ENCODE peak calls at places on chromosomes 5 and 9, in seven cellular contexts. One of them, this sample, is unnamed.

GRCh38 chr5:142664634-142665033 is 21.3 kb downstream of the FGF1 start:
- DNase-seq in left ventricle myocardium inferior: no peak
- DNase-seq in body of pancreas: no peak
- DNase-seq in transverse colon: no peak
- DNase-seq in fibroblast of lung: no peak
- DNase-seq in PC-3: no peak
- DNase-seq in CD8-positive, alpha-beta memory T cell: no peak
- DNase-seq in this sample: no peak

GRCh38 chr9:101736723-101737122 is 1.7 kb downstream of the GRIN3A start:
- DNase-seq in CD8-positive, alpha-beta memory T cell: no peak
- DNase-seq in fibroblast of lung: no peak
- DNase-seq in body of pancreas: peak; percentile 13
- DNase-seq in transverse colon: no peak
- DNase-seq in left ventricle myocardium inferior: peak; percentile 20
- DNase-seq in PC-3: peak; percentile 13
- DNase-seq in this sample: no peak

GRCh38 chr9:109455861-109456260 is 42.2 kb downstream of the PTPN3 start:
- DNase-seq in CD8-positive, alpha-beta memory T cell: no peak
- DNase-seq in transverse colon: no peak
- DNase-seq in left ventricle myocardium inferior: no peak
- DNase-seq in body of pancreas: no peak
- DNase-seq in PC-3: no peak
- DNase-seq in fibroblast of lung: no peak
- DNase-seq in this sample: no peak

GRCh38 chr5:150619359-150620230 is 20.9 kb upstream of the SYNPO start:
- DNase-seq in left ventricle myocardium inferior: peak; percentile 81
- DNase-seq in PC-3: no peak
- DNase-seq in transverse colon: no peak
- DNase-seq in fibroblast of lung: peak; percentile 72
- DNase-seq in CD8-positive, alpha-beta memory T cell: no peak
- DNase-seq in body of pancreas: peak; percentile 53
- DNase-seq in this sample: no peak

GRCh38 chr5:172052454-172053236 is 46.2 kb upstream of the FBXW11 start:
- DNase-seq in fibroblast of lung: peak; percentile 60
- DNase-seq in body of pancreas: no peak
- DNase-seq in left ventricle myocardium inferior: peak; percentile 70
- DNase-seq in CD8-positive, alpha-beta memory T cell: no peak
- DNase-seq in transverse colon: peak; percentile 18
- DNase-seq in PC-3: no peak
- DNase-seq in this sample: no peak

GRCh38 chr5:107169871-107170270 is 500.9 kb downstream of the EFNA5 start:
- DNase-seq in PC-3: no peak
- DNase-seq in CD8-positive, alpha-beta memory T cell: no peak
- DNase-seq in transverse colon: no peak
- DNase-seq in left ventricle myocardium inferior: no peak
- DNase-seq in fibroblast of lung: no peak
- DNase-seq in body of pancreas: no peak
- DNase-seq in this sample: no peak

GRCh38 chr9:95880011-95880690 is 4.7 kb downstream of the ERCC6L2 start:
- DNase-seq in fibroblast of lung: peak; percentile 95
- DNase-seq in transverse colon: no peak
- DNase-seq in CD8-positive, alpha-beta memory T cell: no peak
- DNase-seq in body of pancreas: no peak
- DNase-seq in PC-3: peak; percentile 62
- DNase-seq in left ventricle myocardium inferior: no peak
- DNase-seq in this sample: peak; percentile 35

GRCh38 chr5:143241892-143242291 is 161.6 kb downstream of the NR3C1 start:
- DNase-seq in PC-3: peak; percentile 78
- DNase-seq in body of pancreas: no peak
- DNase-seq in fibroblast of lung: peak; percentile 60
- DNase-seq in transverse colon: no peak
- DNase-seq in left ventricle myocardium inferior: no peak
- DNase-seq in CD8-positive, alpha-beta memory T cell: no peak
- DNase-seq in this sample: peak; percentile 70

GRCh38 chr9:85228111-85228855 is 513.5 kb downstream of the AGTPBP1 start:
- DNase-seq in PC-3: no peak
- DNase-seq in fibroblast of lung: no peak
- DNase-seq in left ventricle myocardium inferior: no peak
- DNase-seq in transverse colon: no peak
- DNase-seq in body of pancreas: no peak
- DNase-seq in CD8-positive, alpha-beta memory T cell: no peak
- DNase-seq in this sample: no peak

GRCh38 chr9:95268681-95269080 is 48.8 kb downstream of the FANCC start:
- DNase-seq in transverse colon: no peak
- DNase-seq in PC-3: peak; percentile 23
- DNase-seq in fibroblast of lung: peak; percentile 63
- DNase-seq in left ventricle myocardium inferior: no peak
- DNase-seq in CD8-positive, alpha-beta memory T cell: no peak
- DNase-seq in body of pancreas: peak; percentile 76
- DNase-seq in this sample: peak; percentile 50

GRCh38 chr5:76601470-76601869 is 21.7 kb downstream of the F2RL2 start:
- DNase-seq in body of pancreas: peak; percentile 19
- DNase-seq in transverse colon: no peak
- DNase-seq in left ventricle myocardium inferior: no peak
- DNase-seq in PC-3: peak; percentile 69
- DNase-seq in CD8-positive, alpha-beta memory T cell: no peak
- DNase-seq in fibroblast of lung: peak; percentile 87
- DNase-seq in this sample: peak; percentile 65
- H3K27me3 ChIP-seq in body of pancreas: no peaks in the 10 kb centered on the region
- H3K27me3 ChIP-seq in transverse colon: no peaks in the 10 kb centered on the region
- H3K27me3 ChIP-seq in left ventricle myocardium inferior: peaks cover 3% of the 10 kb centered on the region
- H3K27me3 ChIP-seq in PC-3: no peaks in the 10 kb centered on the region
- H3K27me3 ChIP-seq in CD8-positive, alpha-beta memory T cell: no peaks in the 10 kb centered on the region
- H3K27me3 ChIP-seq in fibroblast of lung: no peaks in the 10 kb centered on the region
- H3K27me3 ChIP-seq in this sample: no peaks in the 10 kb centered on the region

DNA sequence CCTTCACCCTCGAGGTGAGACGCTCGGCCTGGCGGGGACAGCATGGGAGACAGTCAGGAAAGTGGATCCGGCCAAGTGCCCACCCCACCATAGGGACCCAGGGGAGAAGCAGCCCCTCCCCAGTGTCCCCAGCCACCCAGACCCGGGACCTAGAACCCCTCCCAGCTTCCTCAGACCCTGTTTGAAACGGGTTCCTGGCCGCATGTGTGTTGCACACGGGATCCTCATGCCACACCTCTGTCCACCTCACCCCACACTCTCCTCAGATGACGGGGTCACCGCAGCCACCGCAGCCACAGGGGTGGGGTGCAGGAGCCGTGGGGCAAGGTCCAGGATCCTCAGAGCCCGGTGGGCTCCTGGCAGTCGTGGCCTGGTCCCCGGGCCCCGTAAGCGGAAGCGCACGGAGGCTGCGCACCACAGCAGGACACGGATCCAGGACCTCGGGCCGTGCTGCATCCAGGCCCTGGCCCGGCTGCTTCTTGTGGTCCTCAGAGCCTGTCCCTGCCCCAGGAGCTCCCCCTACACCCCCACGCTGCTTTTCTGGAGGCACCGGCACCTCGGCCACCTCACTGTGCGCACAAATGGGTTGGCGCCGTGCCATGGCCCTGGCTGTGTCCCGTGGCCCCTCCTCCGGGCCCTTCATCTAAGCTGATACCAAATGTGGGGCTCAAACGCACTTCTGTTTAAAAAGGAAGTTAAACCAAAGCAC is 15.3 kb downstream of the TERT start:
- DNase-seq in left ventricle myocardium inferior: peak; percentile 9
- DNase-seq in CD8-positive, alpha-beta memory T cell: no peak
- DNase-seq in transverse colon: no peak
- DNase-seq in PC-3: no peak
- DNase-seq in fibroblast of lung: no peak
- DNase-seq in body of pancreas: no peak
- DNase-seq in this sample: no peak
- H3K36me3 ChIP-seq in left ventricle myocardium inferior: no peaks in the 10 kb centered on the region
- H3K36me3 ChIP-seq in CD8-positive, alpha-beta memory T cell: no peaks in the 10 kb centered on the region
- H3K36me3 ChIP-seq in transverse colon: no peaks in the 10 kb centered on the region
- H3K36me3 ChIP-seq in PC-3: no peaks in the 10 kb centered on the region
- H3K36me3 ChIP-seq in fibroblast of lung: no peaks in the 10 kb centered on the region
- H3K36me3 ChIP-seq in body of pancreas: no peaks in the 10 kb centered on the region
- H3K36me3 ChIP-seq in this sample: no peaks in the 10 kb centered on the region

GRCh38 chr9:89436326-89436725 is 61.6 kb downstream of the SEMA4D start:
- DNase-seq in PC-3: no peak
- DNase-seq in fibroblast of lung: no peak
- DNase-seq in CD8-positive, alpha-beta memory T cell: no peak
- DNase-seq in transverse colon: no peak
- DNase-seq in left ventricle myocardium inferior: no peak
- DNase-seq in body of pancreas: no peak
- DNase-seq in this sample: no peak
- H3K4me1 ChIP-seq in PC-3: peaks cover 15% of the 10 kb centered on the region
- H3K4me1 ChIP-seq in fibroblast of lung: no peaks in the 10 kb centered on the region
- H3K4me1 ChIP-seq in CD8-positive, alpha-beta memory T cell: peaks cover 92% of the 10 kb centered on the region
- H3K4me1 ChIP-seq in transverse colon: peaks cover 52% of the 10 kb centered on the region
- H3K4me1 ChIP-seq in left ventricle myocardium inferior: peaks cover 23% of the 10 kb centered on the region
- H3K4me1 ChIP-seq in body of pancreas: peaks cover 16% of the 10 kb centered on the region
- H3K4me1 ChIP-seq in this sample: no peaks in the 10 kb centered on the region

DNA sequence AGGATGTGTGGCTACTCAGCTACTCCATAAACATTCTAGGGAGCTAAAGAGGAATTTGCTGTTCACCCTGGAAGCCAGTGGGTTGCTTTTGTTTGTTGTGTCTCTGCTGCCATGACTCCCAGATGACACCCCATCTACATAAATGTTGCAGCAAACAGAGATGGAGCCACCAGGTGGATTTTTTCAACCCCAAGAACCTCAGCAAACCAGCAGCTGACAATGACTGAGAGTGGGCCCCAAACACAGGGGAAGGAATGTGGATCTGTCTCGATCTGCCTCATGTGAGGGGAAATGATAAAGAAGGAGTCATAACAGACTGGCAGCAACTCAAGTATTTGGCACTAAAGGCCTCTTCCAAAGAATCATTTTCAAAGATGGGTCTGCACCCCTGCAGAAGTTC is 132.7 kb upstream of the TNC start:
- DNase-seq in body of pancreas: no peak
- DNase-seq in CD8-positive, alpha-beta memory T cell: no peak
- DNase-seq in fibroblast of lung: peak; percentile 86
- DNase-seq in transverse colon: no peak
- DNase-seq in PC-3: peak; percentile 83
- DNase-seq in left ventricle myocardium inferior: no peak
- DNase-seq in this sample: peak; percentile 4
- H3K27me3 ChIP-seq in body of pancreas: no peaks in the 10 kb centered on the region
- H3K27me3 ChIP-seq in CD8-positive, alpha-beta memory T cell: no peaks in the 10 kb centered on the region
- H3K27me3 ChIP-seq in fibroblast of lung: no peaks in the 10 kb centered on the region
- H3K27me3 ChIP-seq in transverse colon: no peaks in the 10 kb centered on the region
- H3K27me3 ChIP-seq in PC-3: no peaks in the 10 kb centered on the region
- H3K27me3 ChIP-seq in left ventricle myocardium inferior: no peaks in the 10 kb centered on the region
- H3K27me3 ChIP-seq in this sample: no peaks in the 10 kb centered on the region

GRCh38 chr5:72597456-72597948 is 90.3 kb upstream of the ZNF366 start:
- DNase-seq in fibroblast of lung: peak; percentile 80
- DNase-seq in left ventricle myocardium inferior: no peak
- DNase-seq in PC-3: peak; percentile 31
- DNase-seq in CD8-positive, alpha-beta memory T cell: no peak
- DNase-seq in body of pancreas: no peak
- DNase-seq in transverse colon: no peak
- DNase-seq in this sample: peak; percentile 34
- H3K36me3 ChIP-seq in fibroblast of lung: no peaks in the 10 kb centered on the region
- H3K36me3 ChIP-seq in left ventricle myocardium inferior: no peaks in the 10 kb centered on the region
- H3K36me3 ChIP-seq in PC-3: no peaks in the 10 kb centered on the region
- H3K36me3 ChIP-seq in CD8-positive, alpha-beta memory T cell: no peaks in the 10 kb centered on the region
- H3K36me3 ChIP-seq in body of pancreas: no peaks in the 10 kb centered on the region
- H3K36me3 ChIP-seq in transverse colon: no peaks in the 10 kb centered on the region
- H3K36me3 ChIP-seq in this sample: no peaks in the 10 kb centered on the region

GRCh38 chr9:22210262-22210661 is 201.2 kb upstream of the CDKN2B start:
- DNase-seq in left ventricle myocardium inferior: no peak
- DNase-seq in CD8-positive, alpha-beta memory T cell: no peak
- DNase-seq in transverse colon: no peak
- DNase-seq in fibroblast of lung: no peak
- DNase-seq in body of pancreas: no peak
- DNase-seq in PC-3: peak; percentile 81
- DNase-seq in this sample: no peak
- H3K4me1 ChIP-seq in left ventricle myocardium inferior: peaks cover 17% of the 10 kb centered on the region
- H3K4me1 ChIP-seq in CD8-positive, alpha-beta memory T cell: peaks cover 7% of the 10 kb centered on the region
- H3K4me1 ChIP-seq in transverse colon: no peaks in the 10 kb centered on the region
- H3K4me1 ChIP-seq in fibroblast of lung: peaks cover 13% of the 10 kb centered on the region
- H3K4me1 ChIP-seq in body of pancreas: no peaks in the 10 kb centered on the region
- H3K4me1 ChIP-seq in PC-3: peaks cover 69% of the 10 kb centered on the region
- H3K4me1 ChIP-seq in this sample: peaks cover 5% of the 10 kb centered on the region

GRCh38 chr5:180380441-180380840 is 27.3 kb upstream of the GFPT2 start:
- DNase-seq in body of pancreas: no peak
- DNase-seq in CD8-positive, alpha-beta memory T cell: no peak
- DNase-seq in fibroblast of lung: no peak
- DNase-seq in left ventricle myocardium inferior: no peak
- DNase-seq in transverse colon: no peak
- DNase-seq in PC-3: no peak
- DNase-seq in this sample: no peak
- H3K27me3 ChIP-seq in body of pancreas: no peaks in the 10 kb centered on the region
- H3K27me3 ChIP-seq in CD8-positive, alpha-beta memory T cell: no peaks in the 10 kb centered on the region
- H3K27me3 ChIP-seq in fibroblast of lung: no peaks in the 10 kb centered on the region
- H3K27me3 ChIP-seq in left ventricle myocardium inferior: peaks cover 41% of the 10 kb centered on the region
- H3K27me3 ChIP-seq in transverse colon: no peaks in the 10 kb centered on the region
- H3K27me3 ChIP-seq in PC-3: no peaks in the 10 kb centered on the region
- H3K27me3 ChIP-seq in this sample: no peaks in the 10 kb centered on the region

GRCh38 chr5:43616535-43616934 is 13.6 kb downstream of the NNT start:
- DNase-seq in PC-3: no peak
- DNase-seq in transverse colon: no peak
- DNase-seq in fibroblast of lung: peak; percentile 54
- DNase-seq in body of pancreas: no peak
- DNase-seq in left ventricle myocardium inferior: no peak
- DNase-seq in CD8-positive, alpha-beta memory T cell: no peak
- DNase-seq in this sample: no peak

GRCh38 chr5:43619911-43620310 is 16.9 kb downstream of the NNT start:
- DNase-seq in fibroblast of lung: no peak
- DNase-seq in transverse colon: no peak
- DNase-seq in left ventricle myocardium inferior: no peak
- DNase-seq in CD8-positive, alpha-beta memory T cell: no peak
- DNase-seq in PC-3: no peak
- DNase-seq in body of pancreas: no peak
- DNase-seq in this sample: no peak

GRCh38 chr5:43613370-43613769 is 10.4 kb downstream of the NNT start:
- DNase-seq in left ventricle myocardium inferior: no peak
- DNase-seq in PC-3: no peak
- DNase-seq in transverse colon: no peak
- DNase-seq in fibroblast of lung: no peak
- DNase-seq in body of pancreas: no peak
- DNase-seq in CD8-positive, alpha-beta memory T cell: no peak
- DNase-seq in this sample: no peak

GRCh38 chr5:43619380-43619779 is 16.4 kb downstream of the NNT start:
- DNase-seq in CD8-positive, alpha-beta memory T cell: no peak
- DNase-seq in transverse colon: no peak
- DNase-seq in fibroblast of lung: peak; percentile 47
- DNase-seq in left ventricle myocardium inferior: no peak
- DNase-seq in PC-3: no peak
- DNase-seq in body of pancreas: no peak
- DNase-seq in this sample: no peak

DNA sequence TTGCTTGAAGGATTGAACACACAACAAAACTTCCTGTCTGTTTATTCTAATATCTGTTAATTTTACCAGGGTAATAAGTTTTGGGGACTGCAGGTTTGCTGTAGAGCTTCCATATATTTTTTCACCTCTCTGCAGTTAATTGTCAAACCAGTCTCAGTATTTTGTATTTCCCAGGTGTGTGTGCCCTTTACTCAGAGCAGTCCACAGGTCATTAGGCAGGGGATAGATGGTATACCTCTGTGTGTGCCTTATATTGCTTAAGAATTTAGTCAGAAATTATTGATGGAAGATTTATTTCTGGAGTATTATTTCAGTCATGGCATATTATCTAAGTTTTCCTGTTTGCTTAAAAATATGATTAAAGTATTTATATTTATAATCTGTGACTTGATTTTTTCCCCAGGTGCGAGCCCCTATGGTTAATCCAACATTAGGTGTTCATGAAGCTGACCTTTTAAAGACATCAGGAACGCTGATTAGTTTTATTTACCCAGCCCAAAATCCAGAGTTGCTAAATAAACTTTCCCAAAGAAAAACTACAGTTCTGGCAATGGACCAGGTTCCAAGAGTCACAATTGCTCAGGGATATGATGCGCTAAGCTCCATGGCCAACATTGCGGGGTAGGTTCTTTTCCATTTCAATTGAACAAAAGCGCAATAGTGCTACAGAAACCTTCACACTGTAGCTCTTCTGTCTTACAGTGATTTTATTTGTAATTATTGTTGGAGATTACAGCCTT is 12.6 kb downstream of the NNT start:
- DNase-seq in left ventricle myocardium inferior: no peak
- DNase-seq in body of pancreas: no peak
- DNase-seq in fibroblast of lung: no peak
- DNase-seq in PC-3: no peak
- DNase-seq in transverse colon: no peak
- DNase-seq in CD8-positive, alpha-beta memory T cell: no peak
- DNase-seq in this sample: no peak
- H3K36me3 ChIP-seq in left ventricle myocardium inferior: peaks cover 79% of the 10 kb centered on the region
- H3K36me3 ChIP-seq in body of pancreas: peaks cover 3% of the 10 kb centered on the region
- H3K36me3 ChIP-seq in fibroblast of lung: peaks cover 4% of the 10 kb centered on the region
- H3K36me3 ChIP-seq in PC-3: peaks cover 9% of the 10 kb centered on the region
- H3K36me3 ChIP-seq in transverse colon: peaks cover 37% of the 10 kb centered on the region
- H3K36me3 ChIP-seq in CD8-positive, alpha-beta memory T cell: peaks cover 17% of the 10 kb centered on the region
- H3K36me3 ChIP-seq in this sample: peaks cover 5% of the 10 kb centered on the region